ENCODE peak calls at places on chromosome 13, in nine cellular contexts. One of them, this sample, is unnamed.

GRCh38 chr13:107144432-107144831 is 576.5 kb upstream of the ARGLU1 start:
- DNase-seq in kidney tubule cell: no peak
- DNase-seq in T-helper 1 cell: no peak
- DNase-seq in NCI-H446 treated with DMSO at 0.1 percent for 48 hours: no peak
- DNase-seq in mucosa of descending colon: no peak
- DNase-seq in NK-92 treated with Interleukin-12 subunit alpha and Interleukin-12 subunit beta, amount 100 ng/mL, for 24 hours: no peak
- DNase-seq in uterus: no peak
- DNase-seq in left ventricle myocardium inferior: no peak
- DNase-seq in upper lobe of left lung: no peak
- DNase-seq in this sample: no peak

GRCh38 chr13:50537029-50537428 is 306.5 kb downstream of the DLEU7 start:
- DNase-seq in uterus: no peak
- DNase-seq in left ventricle myocardium inferior: no peak
- DNase-seq in upper lobe of left lung: no peak
- DNase-seq in NCI-H446 treated with DMSO at 0.1 percent for 48 hours: no peak
- DNase-seq in kidney tubule cell: no peak
- DNase-seq in NK-92 treated with Interleukin-12 subunit alpha and Interleukin-12 subunit beta, amount 100 ng/mL, for 24 hours: no peak
- DNase-seq in T-helper 1 cell: no peak
- DNase-seq in mucosa of descending colon: no peak
- DNase-seq in this sample: no peak

GRCh38 chr13:29674532-29674931 is 79.0 kb upstream of the SLC7A1 start:
- DNase-seq in mucosa of descending colon: no peak
- DNase-seq in uterus: no peak
- DNase-seq in NK-92 treated with Interleukin-12 subunit alpha and Interleukin-12 subunit beta, amount 100 ng/mL, for 24 hours: no peak
- DNase-seq in left ventricle myocardium inferior: no peak
- DNase-seq in upper lobe of left lung: no peak
- DNase-seq in kidney tubule cell: peak
- DNase-seq in T-helper 1 cell: no peak
- DNase-seq in NCI-H446 treated with DMSO at 0.1 percent for 48 hours: no peak
- DNase-seq in this sample: no peak

GRCh38 chr13:25462301-25463125 is 90.7 kb downstream of the ATP8A2 start:
- DNase-seq in NCI-H446 treated with DMSO at 0.1 percent for 48 hours: no peak
- DNase-seq in upper lobe of left lung: no peak
- DNase-seq in left ventricle myocardium inferior: no peak
- DNase-seq in mucosa of descending colon: no peak
- DNase-seq in kidney tubule cell: peak
- DNase-seq in NK-92 treated with Interleukin-12 subunit alpha and Interleukin-12 subunit beta, amount 100 ng/mL, for 24 hours: no peak
- DNase-seq in uterus: no peak
- DNase-seq in T-helper 1 cell: no peak
- DNase-seq in this sample: no peak

GRCh38 chr13:59750860-59751259 is 412.9 kb downstream of the DIAPH3 start:
- DNase-seq in mucosa of descending colon: no peak
- DNase-seq in kidney tubule cell: peak
- DNase-seq in NCI-H446 treated with DMSO at 0.1 percent for 48 hours: peak
- DNase-seq in uterus: no peak
- DNase-seq in left ventricle myocardium inferior: no peak
- DNase-seq in T-helper 1 cell: no peak
- DNase-seq in upper lobe of left lung: no peak
- DNase-seq in NK-92 treated with Interleukin-12 subunit alpha and Interleukin-12 subunit beta, amount 100 ng/mL, for 24 hours: no peak
- DNase-seq in this sample: no peak

GRCh38 chr13:113835461-113836274 is 28.2 kb downstream of the GAS6 start:
- DNase-seq in T-helper 1 cell: no peak
- DNase-seq in left ventricle myocardium inferior: peak
- DNase-seq in NCI-H446 treated with DMSO at 0.1 percent for 48 hours: no peak
- DNase-seq in NK-92 treated with Interleukin-12 subunit alpha and Interleukin-12 subunit beta, amount 100 ng/mL, for 24 hours: no peak
- DNase-seq in kidney tubule cell: peak
- DNase-seq in mucosa of descending colon: no peak
- DNase-seq in uterus: no peak
- DNase-seq in upper lobe of left lung: no peak
- DNase-seq in this sample: no peak

GRCh38 chr13:48156466-48156865 is 61.6 kb upstream of the MED4 start:
- DNase-seq in T-helper 1 cell: peak
- DNase-seq in NK-92 treated with Interleukin-12 subunit alpha and Interleukin-12 subunit beta, amount 100 ng/mL, for 24 hours: no peak
- DNase-seq in uterus: no peak
- DNase-seq in mucosa of descending colon: peak
- DNase-seq in upper lobe of left lung: peak
- DNase-seq in kidney tubule cell: peak
- DNase-seq in NCI-H446 treated with DMSO at 0.1 percent for 48 hours: no peak
- DNase-seq in left ventricle myocardium inferior: no peak
- DNase-seq in this sample: no peak

GRCh38 chr13:97274782-97275252 is 52.7 kb downstream of the MBNL2 start:
- DNase-seq in T-helper 1 cell: no peak
- DNase-seq in NK-92 treated with Interleukin-12 subunit alpha and Interleukin-12 subunit beta, amount 100 ng/mL, for 24 hours: no peak
- DNase-seq in kidney tubule cell: peak
- DNase-seq in mucosa of descending colon: no peak
- DNase-seq in uterus: no peak
- DNase-seq in NCI-H446 treated with DMSO at 0.1 percent for 48 hours: no peak
- DNase-seq in left ventricle myocardium inferior: no peak
- DNase-seq in upper lobe of left lung: no peak
- DNase-seq in this sample: no peak

GRCh38 chr13:104286566-104287290 is 1220.5 kb upstream of the SLC10A2 start:
- DNase-seq in NCI-H446 treated with DMSO at 0.1 percent for 48 hours: no peak
- DNase-seq in uterus: no peak
- DNase-seq in kidney tubule cell: peak
- DNase-seq in NK-92 treated with Interleukin-12 subunit alpha and Interleukin-12 subunit beta, amount 100 ng/mL, for 24 hours: no peak
- DNase-seq in left ventricle myocardium inferior: no peak
- DNase-seq in mucosa of descending colon: no peak
- DNase-seq in T-helper 1 cell: no peak
- DNase-seq in upper lobe of left lung: no peak
- DNase-seq in this sample: peak

GRCh38 chr13:50685491-50685890 is 158.0 kb downstream of the DLEU7 start:
- DNase-seq in left ventricle myocardium inferior: peak
- DNase-seq in NCI-H446 treated with DMSO at 0.1 percent for 48 hours: peak
- DNase-seq in T-helper 1 cell: no peak
- DNase-seq in uterus: peak
- DNase-seq in upper lobe of left lung: peak
- DNase-seq in kidney tubule cell: peak
- DNase-seq in NK-92 treated with Interleukin-12 subunit alpha and Interleukin-12 subunit beta, amount 100 ng/mL, for 24 hours: no peak
- DNase-seq in mucosa of descending colon: peak
- DNase-seq in this sample: peak

GRCh38 chr13:89361909-89362308 is 1690.7 kb downstream of the SLITRK5 start:
- DNase-seq in T-helper 1 cell: no peak
- DNase-seq in left ventricle myocardium inferior: no peak
- DNase-seq in NCI-H446 treated with DMSO at 0.1 percent for 48 hours: no peak
- DNase-seq in uterus: no peak
- DNase-seq in kidney tubule cell: peak
- DNase-seq in mucosa of descending colon: no peak
- DNase-seq in upper lobe of left lung: no peak
- DNase-seq in NK-92 treated with Interleukin-12 subunit alpha and Interleukin-12 subunit beta, amount 100 ng/mL, for 24 hours: no peak
- DNase-seq in this sample: no peak

GRCh38 chr13:80116107-80116506 is 224.8 kb downstream of the SPRY2 start:
- DNase-seq in upper lobe of left lung: no peak
- DNase-seq in uterus: no peak
- DNase-seq in left ventricle myocardium inferior: no peak
- DNase-seq in NK-92 treated with Interleukin-12 subunit alpha and Interleukin-12 subunit beta, amount 100 ng/mL, for 24 hours: no peak
- DNase-seq in T-helper 1 cell: no peak
- DNase-seq in kidney tubule cell: peak
- DNase-seq in NCI-H446 treated with DMSO at 0.1 percent for 48 hours: no peak
- DNase-seq in mucosa of descending colon: no peak
- DNase-seq in this sample: no peak

GRCh38 chr13:85405316-85405897 is 393.8 kb downstream of the SLITRK6 start:
- DNase-seq in mucosa of descending colon: no peak
- DNase-seq in upper lobe of left lung: no peak
- DNase-seq in T-helper 1 cell: no peak
- DNase-seq in NCI-H446 treated with DMSO at 0.1 percent for 48 hours: no peak
- DNase-seq in NK-92 treated with Interleukin-12 subunit alpha and Interleukin-12 subunit beta, amount 100 ng/mL, for 24 hours: no peak
- DNase-seq in left ventricle myocardium inferior: no peak
- DNase-seq in kidney tubule cell: no peak
- DNase-seq in uterus: no peak
- DNase-seq in this sample: no peak

GRCh38 chr13:113005076-113005865 is 36.3 kb downstream of the MCF2L start:
- DNase-seq in upper lobe of left lung: no peak
- DNase-seq in mucosa of descending colon: no peak
- DNase-seq in left ventricle myocardium inferior: no peak
- DNase-seq in uterus: no peak
- DNase-seq in T-helper 1 cell: no peak
- DNase-seq in NK-92 treated with Interleukin-12 subunit alpha and Interleukin-12 subunit beta, amount 100 ng/mL, for 24 hours: no peak
- DNase-seq in NCI-H446 treated with DMSO at 0.1 percent for 48 hours: no peak
- DNase-seq in kidney tubule cell: no peak
- DNase-seq in this sample: no peak

GRCh38 chr13:30816733-30817132 is 81.4 kb downstream of the ALOX5AP start:
- DNase-seq in NK-92 treated with Interleukin-12 subunit alpha and Interleukin-12 subunit beta, amount 100 ng/mL, for 24 hours: no peak
- DNase-seq in T-helper 1 cell: no peak
- DNase-seq in kidney tubule cell: no peak
- DNase-seq in left ventricle myocardium inferior: no peak
- DNase-seq in mucosa of descending colon: no peak
- DNase-seq in upper lobe of left lung: no peak
- DNase-seq in NCI-H446 treated with DMSO at 0.1 percent for 48 hours: no peak
- DNase-seq in uterus: no peak
- DNase-seq in this sample: no peak

GRCh38 chr13:94234766-94235165 is 244.7 kb downstream of the DCT start:
- DNase-seq in upper lobe of left lung: no peak
- DNase-seq in left ventricle myocardium inferior: no peak
- DNase-seq in uterus: no peak
- DNase-seq in kidney tubule cell: no peak
- DNase-seq in NK-92 treated with Interleukin-12 subunit alpha and Interleukin-12 subunit beta, amount 100 ng/mL, for 24 hours: no peak
- DNase-seq in T-helper 1 cell: no peak
- DNase-seq in mucosa of descending colon: no peak
- DNase-seq in NCI-H446 treated with DMSO at 0.1 percent for 48 hours: no peak
- DNase-seq in this sample: no peak

GRCh38 chr13:21686761-21687391 is 16.0 kb downstream of the FGF9 start:
- DNase-seq in mucosa of descending colon: no peak
- DNase-seq in uterus: no peak
- DNase-seq in NK-92 treated with Interleukin-12 subunit alpha and Interleukin-12 subunit beta, amount 100 ng/mL, for 24 hours: no peak
- DNase-seq in kidney tubule cell: peak
- DNase-seq in NCI-H446 treated with DMSO at 0.1 percent for 48 hours: no peak
- DNase-seq in T-helper 1 cell: no peak
- DNase-seq in left ventricle myocardium inferior: no peak
- DNase-seq in upper lobe of left lung: no peak
- DNase-seq in this sample: no peak

GRCh38 chr13:67120872-67121531 is 109.1 kb downstream of the PCDH9 start:
- DNase-seq in uterus: no peak
- DNase-seq in mucosa of descending colon: no peak
- DNase-seq in T-helper 1 cell: no peak
- DNase-seq in NCI-H446 treated with DMSO at 0.1 percent for 48 hours: no peak
- DNase-seq in NK-92 treated with Interleukin-12 subunit alpha and Interleukin-12 subunit beta, amount 100 ng/mL, for 24 hours: no peak
- DNase-seq in kidney tubule cell: no peak
- DNase-seq in upper lobe of left lung: no peak
- DNase-seq in left ventricle myocardium inferior: no peak
- DNase-seq in this sample: no peak

GRCh38 chr13:98504371-98504963 is 72.4 kb downstream of the STK24 start:
- DNase-seq in uterus: no peak
- DNase-seq in NK-92 treated with Interleukin-12 subunit alpha and Interleukin-12 subunit beta, amount 100 ng/mL, for 24 hours: peak
- DNase-seq in mucosa of descending colon: no peak
- DNase-seq in upper lobe of left lung: no peak
- DNase-seq in T-helper 1 cell: no peak
- DNase-seq in NCI-H446 treated with DMSO at 0.1 percent for 48 hours: no peak
- DNase-seq in left ventricle myocardium inferior: no peak
- DNase-seq in kidney tubule cell: no peak
- DNase-seq in this sample: no peak

GRCh38 chr13:91482427-91482826 is 84.0 kb downstream of the GPC5 start:
- DNase-seq in uterus: no peak
- DNase-seq in NK-92 treated with Interleukin-12 subunit alpha and Interleukin-12 subunit beta, amount 100 ng/mL, for 24 hours: no peak
- DNase-seq in T-helper 1 cell: no peak
- DNase-seq in mucosa of descending colon: no peak
- DNase-seq in upper lobe of left lung: no peak
- DNase-seq in left ventricle myocardium inferior: no peak
- DNase-seq in NCI-H446 treated with DMSO at 0.1 percent for 48 hours: no peak
- DNase-seq in kidney tubule cell: peak
- DNase-seq in this sample: no peak

GRCh38 chr13:114035583-114036501 is 62.0 kb upstream of the C13orf46 start:
- DNase-seq in left ventricle myocardium inferior: peak
- DNase-seq in kidney tubule cell: peak
- DNase-seq in T-helper 1 cell: no peak
- DNase-seq in mucosa of descending colon: no peak
- DNase-seq in uterus: no peak
- DNase-seq in upper lobe of left lung: no peak
- DNase-seq in NK-92 treated with Interleukin-12 subunit alpha and Interleukin-12 subunit beta, amount 100 ng/mL, for 24 hours: no peak
- DNase-seq in NCI-H446 treated with DMSO at 0.1 percent for 48 hours: no peak
- DNase-seq in this sample: no peak

GRCh38 chr13:112722433-112723250 is 32.8 kb downstream of the ATP11A start:
- DNase-seq in uterus: peak
- DNase-seq in upper lobe of left lung: peak
- DNase-seq in NCI-H446 treated with DMSO at 0.1 percent for 48 hours: no peak
- DNase-seq in NK-92 treated with Interleukin-12 subunit alpha and Interleukin-12 subunit beta, amount 100 ng/mL, for 24 hours: no peak
- DNase-seq in mucosa of descending colon: peak
- DNase-seq in kidney tubule cell: peak
- DNase-seq in T-helper 1 cell: no peak
- DNase-seq in left ventricle myocardium inferior: peak
- DNase-seq in this sample: peak

GRCh38 chr13:24007979-24008620 is 110.8 kb upstream of the C1QTNF9B start:
- DNase-seq in upper lobe of left lung: no peak
- DNase-seq in NCI-H446 treated with DMSO at 0.1 percent for 48 hours: no peak
- DNase-seq in T-helper 1 cell: no peak
- DNase-seq in uterus: no peak
- DNase-seq in mucosa of descending colon: no peak
- DNase-seq in NK-92 treated with Interleukin-12 subunit alpha and Interleukin-12 subunit beta, amount 100 ng/mL, for 24 hours: no peak
- DNase-seq in kidney tubule cell: peak
- DNase-seq in left ventricle myocardium inferior: no peak
- DNase-seq in this sample: no peak

GRCh38 chr13:94217370-94217769 is 262.1 kb downstream of the DCT start:
- DNase-seq in kidney tubule cell: peak
- DNase-seq in upper lobe of left lung: no peak
- DNase-seq in uterus: no peak
- DNase-seq in NCI-H446 treated with DMSO at 0.1 percent for 48 hours: no peak
- DNase-seq in left ventricle myocardium inferior: no peak
- DNase-seq in mucosa of descending colon: no peak
- DNase-seq in NK-92 treated with Interleukin-12 subunit alpha and Interleukin-12 subunit beta, amount 100 ng/mL, for 24 hours: no peak
- DNase-seq in T-helper 1 cell: no peak
- DNase-seq in this sample: no peak

GRCh38 chr13:23235994-23236393 is 55.2 kb downstream of the SGCG start:
- DNase-seq in left ventricle myocardium inferior: no peak
- DNase-seq in kidney tubule cell: no peak
- DNase-seq in upper lobe of left lung: no peak
- DNase-seq in NCI-H446 treated with DMSO at 0.1 percent for 48 hours: no peak
- DNase-seq in uterus: no peak
- DNase-seq in mucosa of descending colon: no peak
- DNase-seq in T-helper 1 cell: no peak
- DNase-seq in NK-92 treated with Interleukin-12 subunit alpha and Interleukin-12 subunit beta, amount 100 ng/mL, for 24 hours: no peak
- DNase-seq in this sample: no peak

GRCh38 chr13:49810825-49811526 is 18.5 kb upstream of the KPNA3 start:
- DNase-seq in NCI-H446 treated with DMSO at 0.1 percent for 48 hours: no peak
- DNase-seq in uterus: no peak
- DNase-seq in T-helper 1 cell: no peak
- DNase-seq in NK-92 treated with Interleukin-12 subunit alpha and Interleukin-12 subunit beta, amount 100 ng/mL, for 24 hours: no peak
- DNase-seq in mucosa of descending colon: no peak
- DNase-seq in upper lobe of left lung: no peak
- DNase-seq in left ventricle myocardium inferior: no peak
- DNase-seq in kidney tubule cell: peak
- DNase-seq in this sample: no peak

GRCh38 chr13:71169125-71169524 is 697.9 kb downstream of the DACH1 start:
- DNase-seq in kidney tubule cell: no peak
- DNase-seq in NCI-H446 treated with DMSO at 0.1 percent for 48 hours: peak
- DNase-seq in left ventricle myocardium inferior: no peak
- DNase-seq in mucosa of descending colon: no peak
- DNase-seq in NK-92 treated with Interleukin-12 subunit alpha and Interleukin-12 subunit beta, amount 100 ng/mL, for 24 hours: no peak
- DNase-seq in T-helper 1 cell: no peak
- DNase-seq in uterus: no peak
- DNase-seq in upper lobe of left lung: no peak
- DNase-seq in this sample: no peak

GRCh38 chr13:67229438-67230242 is 496 bp downstream of the PCDH9 start:
- DNase-seq in left ventricle myocardium inferior: no peak
- DNase-seq in T-helper 1 cell: no peak
- DNase-seq in NCI-H446 treated with DMSO at 0.1 percent for 48 hours: no peak
- DNase-seq in upper lobe of left lung: no peak
- DNase-seq in kidney tubule cell: peak
- DNase-seq in mucosa of descending colon: no peak
- DNase-seq in uterus: no peak
- DNase-seq in NK-92 treated with Interleukin-12 subunit alpha and Interleukin-12 subunit beta, amount 100 ng/mL, for 24 hours: no peak
- DNase-seq in this sample: peak

GRCh38 chr13:95643471-95643813 is 1.1 kb downstream of the DZIP1 start:
- DNase-seq in uterus: peak
- DNase-seq in mucosa of descending colon: no peak
- DNase-seq in upper lobe of left lung: no peak
- DNase-seq in left ventricle myocardium inferior: no peak
- DNase-seq in NCI-H446 treated with DMSO at 0.1 percent for 48 hours: no peak
- DNase-seq in kidney tubule cell: peak
- DNase-seq in NK-92 treated with Interleukin-12 subunit alpha and Interleukin-12 subunit beta, amount 100 ng/mL, for 24 hours: no peak
- DNase-seq in T-helper 1 cell: no peak
- DNase-seq in this sample: no peak

GRCh38 chr13:79995334-79995733 is 345.6 kb downstream of the SPRY2 start:
- DNase-seq in upper lobe of left lung: no peak
- DNase-seq in kidney tubule cell: peak
- DNase-seq in T-helper 1 cell: no peak
- DNase-seq in mucosa of descending colon: no peak
- DNase-seq in uterus: no peak
- DNase-seq in NCI-H446 treated with DMSO at 0.1 percent for 48 hours: no peak
- DNase-seq in NK-92 treated with Interleukin-12 subunit alpha and Interleukin-12 subunit beta, amount 100 ng/mL, for 24 hours: no peak
- DNase-seq in left ventricle myocardium inferior: no peak
- DNase-seq in this sample: no peak

GRCh38 chr13:86002921-86003488 is 203.8 kb upstream of the SLITRK6 start:
- DNase-seq in mucosa of descending colon: no peak
- DNase-seq in upper lobe of left lung: no peak
- DNase-seq in uterus: no peak
- DNase-seq in T-helper 1 cell: no peak
- DNase-seq in NCI-H446 treated with DMSO at 0.1 percent for 48 hours: no peak
- DNase-seq in kidney tubule cell: peak
- DNase-seq in NK-92 treated with Interleukin-12 subunit alpha and Interleukin-12 subunit beta, amount 100 ng/mL, for 24 hours: no peak
- DNase-seq in left ventricle myocardium inferior: no peak
- DNase-seq in this sample: no peak

This sample was measured in thyroid gland.